ENCODE peak calls at places on chromosome 7, in seven cellular contexts. X, L, Z, N, I, W and A are unnamed samples.

GRCh38 chr7:147519062-147519461 is 1071.5 kb upstream of the C7orf33 start:
- DNase-seq in N (no peak), W (no peak), L (no peak), X (no peak), I (no peak), Z (no peak), A (no peak)

GRCh38 chr7:26363465-26363864 is 71.8 kb downstream of the SNX10 start:
- DNase-seq in N (no peak), I (no peak), L (no peak), W (no peak), X (no peak), Z (no peak), A (no peak)

GRCh38 chr7:30647589-30647988 is 34.7 kb downstream of the CRHR2 start:
- DNase-seq in X (no peak), N (no peak), W (no peak), Z (no peak), I (no peak), L (no peak), A (no peak)

GRCh38 chr7:1939434-1940401 is 269.6 kb downstream of the ELFN1 start:
- DNase-seq in I (no peak), L (no peak), N (no peak), Z (no peak), X (no peak), W (no peak), A (no peak)

GRCh38 chr7:91850455-91850854 is 30.0 kb downstream of the MTERF1 start:
- DNase-seq in X (no peak), N (no peak), I (no peak), L (no peak), Z (peak; percentile 28), W (no peak), A (no peak)

GRCh38 chr7:97006146-97006950 is 995 bp downstream of the DLX6 start:
- DNase-seq in Z (peak; percentile 1), X (no peak), I (no peak), W (peak; percentile 40), N (no peak), L (no peak), A (no peak)

GRCh38 chr7:155992974-155993373 is 180.7 kb upstream of the SHH start:
- DNase-seq in Z (no peak), W (no peak), L (no peak), X (no peak), I (no peak), N (peak; percentile 48), A (no peak)

GRCh38 chr7:372939-373791 is 83.2 kb downstream of the FOXL3 start:
- DNase-seq in W (peak; percentile 13), I (no peak), L (peak; percentile 65), X (no peak), Z (no peak), N (peak; percentile 63), A (no peak)

GRCh38 chr7:87497482-87497881 is 22.0 kb upstream of the ABCB4 start:
- DNase-seq in N (no peak), Z (no peak), W (no peak), X (no peak), L (no peak), I (no peak), A (no peak)

GRCh38 chr7:143295870-143296269 is 7.7 kb downstream of the CASP2 start:
- DNase-seq in X (no peak), W (no peak), L (no peak), I (no peak), N (no peak), Z (peak; percentile 91), A (peak; percentile 31)

GRCh38 chr7:84039432-84039831 is 155.2 kb downstream of the SEMA3A start:
- DNase-seq in Z (no peak), L (no peak), X (no peak), I (no peak), W (no peak), N (no peak), A (no peak)

GRCh38 chr7:140214075-140214684 is 37.4 kb upstream of the KDM7A start:
- DNase-seq in L (peak; percentile 87), Z (peak; percentile 7), N (no peak), I (no peak), X (no peak), W (no peak), A (no peak)

GRCh38 chr7:30646154-30646553 is 36.1 kb downstream of the CRHR2 start:
- DNase-seq in Z (no peak), L (no peak), N (no peak), X (no peak), I (no peak), W (no peak), A (no peak)

GRCh38 chr7:50327443-50327842 is 22.9 kb downstream of the IKZF1 start:
- DNase-seq in X (no peak), L (no peak), I (no peak), Z (no peak), N (no peak), W (no peak), A (no peak)

GRCh38 chr7:141593134-141593533 is 41.9 kb downstream of the AGK start:
- DNase-seq in Z (peak; percentile 91), I (no peak), N (no peak), L (no peak), X (no peak), W (no peak), A (no peak)

GRCh38 chr7:98493379-98493778 is 92.5 kb upstream of the BAIAP2L1 start:
- DNase-seq in N (no peak), I (no peak), X (no peak), Z (no peak), L (no peak), W (no peak), A (no peak)

GRCh38 chr7:28358423-28358868 is 53.9 kb upstream of the CREB5 start:
- DNase-seq in L (no peak), Z (peak; percentile 99), N (no peak), X (peak; percentile 96), W (no peak), I (no peak), A (peak; percentile 95)

GRCh38 chr7:104156842-104157277 is 51.0 kb downstream of the ORC5 start:
- DNase-seq in L (no peak), N (no peak), I (no peak), Z (peak; percentile 57), W (no peak), X (no peak), A (no peak)

GRCh38 chr7:104162081-104162480 is 45.7 kb downstream of the ORC5 start:
- DNase-seq in I (no peak), W (no peak), Z (no peak), X (no peak), N (no peak), L (no peak), A (no peak)

GRCh38 chr7:104161244-104161643 is 46.6 kb downstream of the ORC5 start:
- DNase-seq in N (no peak), W (no peak), Z (no peak), I (no peak), L (no peak), X (no peak), A (no peak)

GRCh38 chr7:104160375-104160774 is 47.4 kb downstream of the ORC5 start:
- DNase-seq in L (no peak), X (no peak), N (no peak), I (no peak), W (no peak), Z (peak; percentile 42), A (no peak)
- TF ChIP-seq CTCF in L (peak; percentile 16), X (peak; percentile 31), N (peak; percentile 35), I (peak; percentile 55), W (no peak), Z (peak; percentile 52), A (no peak)

DNA sequence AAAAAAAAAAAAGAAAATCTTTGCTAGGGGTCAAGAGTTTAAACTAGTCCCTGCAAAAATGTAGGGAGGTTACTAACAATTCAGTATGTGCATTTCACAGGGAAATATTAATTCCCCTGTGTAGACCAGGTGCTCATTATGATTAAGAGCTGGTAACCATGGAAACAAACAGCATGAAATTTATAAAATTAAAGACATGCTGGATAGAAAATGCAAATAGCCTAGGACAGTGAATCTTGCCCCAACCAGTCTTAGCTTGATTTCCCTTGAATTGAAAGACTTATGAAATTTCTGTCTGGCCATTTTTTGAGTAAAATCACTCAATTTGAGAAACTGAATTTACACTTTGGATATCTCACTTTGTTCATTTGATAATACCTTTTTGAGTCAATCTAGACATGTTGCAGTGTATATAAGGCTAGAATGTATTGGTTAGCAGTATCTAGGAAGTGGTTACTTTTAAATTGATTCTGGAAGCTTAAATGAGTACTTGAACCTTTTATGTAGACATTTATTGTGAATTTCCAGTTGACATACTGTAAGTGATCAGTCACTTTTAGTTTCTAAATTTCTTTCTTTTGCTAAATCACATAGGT is 4.4 kb upstream of the SMIM30 start:
- DNase-seq in N (no peak), L (no peak), Z (no peak), I (no peak), X (no peak), W (no peak), A (no peak)
- H3K4me3 ChIP-seq in N (no peak overlapping the region), L (no peak overlapping the region), Z (no peak overlapping the region), I (no peak overlapping the region), X (no peak overlapping the region), W (no peak overlapping the region), A (no peak overlapping the region)

DNA sequence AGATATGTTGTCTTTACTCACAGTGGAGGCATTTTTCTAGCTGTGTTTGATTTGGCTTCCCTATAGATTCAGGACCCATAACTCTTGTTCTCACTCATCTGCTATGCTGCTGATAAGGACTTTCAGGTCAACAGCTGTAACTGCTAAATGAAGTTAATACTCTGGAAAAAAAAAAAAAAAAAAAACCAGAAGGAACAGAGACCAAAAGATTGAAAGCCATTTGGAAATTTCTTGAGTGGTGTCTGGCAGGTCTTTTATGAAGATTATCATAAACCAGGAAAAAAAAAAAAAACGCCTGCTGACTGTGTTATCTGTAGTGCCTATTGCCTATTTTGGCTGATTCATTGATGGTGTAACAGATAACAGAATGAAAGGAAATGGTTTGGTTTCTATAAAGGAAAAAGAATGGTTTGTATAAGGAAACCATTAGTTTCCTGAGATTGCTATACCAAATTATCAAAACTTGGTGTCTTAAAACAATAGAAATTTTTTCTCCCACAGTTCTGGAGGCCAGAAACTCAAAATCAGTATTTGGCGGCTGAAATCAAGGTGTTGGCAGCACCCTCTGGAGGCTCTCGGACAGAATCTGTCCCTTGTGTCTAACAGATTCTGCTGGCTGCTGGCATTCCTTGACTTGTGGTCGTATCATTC is 60.5 kb upstream of the BET1 start:
- DNase-seq in L (no peak), Z (peak; percentile 54), W (no peak), I (no peak), N (no peak), X (no peak), A (no peak)
- TF ChIP-seq CTCF in L (no peak), Z (no peak), W (no peak), I (no peak), N (no peak), X (no peak), A (no peak)

GRCh38 chr7:130732980-130733865 is 784 bp downstream of the KLF14 start:
- DNase-seq in X (no peak), W (no peak), Z (peak; percentile 1), N (peak; percentile 64), I (peak; percentile 55), L (peak; percentile 41), A (no peak)

GRCh38 chr7:130735273-130735716 is 1.3 kb upstream of the KLF14 start:
- DNase-seq in W (no peak), I (no peak), X (no peak), N (no peak), L (no peak), Z (no peak), A (no peak)

GRCh38 chr7:130733866-130734524 is at the start of gene KLF14:
- DNase-seq in W (peak; percentile 31), X (no peak), I (peak; percentile 75), Z (no peak), N (peak; percentile 64), L (peak; percentile 17), A (no peak)

GRCh38 chr7:130736298-130736900 is 2.4 kb upstream of the KLF14 start:
- DNase-seq in W (no peak), I (no peak), N (no peak), L (no peak), Z (no peak), X (no peak), A (no peak)

GRCh38 chr7:130734525-130735272 is 692 bp upstream of the KLF14 start:
- DNase-seq in W (no peak), Z (peak; percentile 3), L (no peak), X (no peak), I (peak; percentile 22), N (no peak), A (no peak)
- H3K4me3 ChIP-seq in W (peak overlapping the region; percentile 39), Z (peak overlapping the region; percentile 91), L (peak overlapping the region; percentile 22), X (peak overlapping the region; percentile 38), I (peak overlapping the region; percentile 49), N (peak overlapping the region; percentile 37), A (peak overlapping the region; percentile 35)